ENCODE peak calls at places on chromosomes 4 and X, in seven cellular contexts. One of them, this sample, is unnamed.

GRCh38 chrX:23434356-23434884 is 99.8 kb downstream of the PTCHD1 start:
- DNase-seq in stomach: peak; percentile 84
- DNase-seq in SK-N-SH: no peak
- DNase-seq in spleen: no peak
- DNase-seq in upper lobe of left lung: no peak
- DNase-seq in endothelial cell of umbilical vein: no peak
- DNase-seq in K562: no peak
- DNase-seq in this sample: peak; percentile 81

GRCh38 chr4:118076958-118077766 is 42.9 kb downstream of the NDST3 start:
- DNase-seq in stomach: no peak
- DNase-seq in SK-N-SH: peak; percentile 24
- DNase-seq in spleen: no peak
- DNase-seq in upper lobe of left lung: no peak
- DNase-seq in endothelial cell of umbilical vein: peak; percentile 24
- DNase-seq in K562: no peak
- DNase-seq in this sample: no peak

GRCh38 chr4:743463-744211 is 38.0 kb downstream of the PCGF3 start:
- DNase-seq in stomach: no peak
- DNase-seq in SK-N-SH: no peak
- DNase-seq in spleen: no peak
- DNase-seq in upper lobe of left lung: peak; percentile 32
- DNase-seq in endothelial cell of umbilical vein: no peak
- DNase-seq in K562: no peak
- DNase-seq in this sample: no peak

GRCh38 chr4:154560824-154561231 is 2.0 kb upstream of the FGB start:
- DNase-seq in stomach: no peak
- DNase-seq in SK-N-SH: no peak
- DNase-seq in spleen: no peak
- DNase-seq in upper lobe of left lung: no peak
- DNase-seq in endothelial cell of umbilical vein: no peak
- DNase-seq in K562: no peak
- DNase-seq in this sample: no peak

GRCh38 chr4:54228563-54229501 is at the start of gene PDGFRA:
- DNase-seq in stomach: no peak
- DNase-seq in SK-N-SH: peak; percentile 89
- DNase-seq in spleen: no peak
- DNase-seq in upper lobe of left lung: no peak
- DNase-seq in endothelial cell of umbilical vein: no peak
- DNase-seq in K562: no peak
- DNase-seq in this sample: peak; percentile 88

GRCh38 chr4:138049350-138049749 is 192.8 kb downstream of the SLC7A11 start:
- DNase-seq in stomach: no peak
- DNase-seq in SK-N-SH: no peak
- DNase-seq in spleen: no peak
- DNase-seq in upper lobe of left lung: no peak
- DNase-seq in endothelial cell of umbilical vein: peak; percentile 28
- DNase-seq in K562: no peak
- DNase-seq in this sample: no peak

GRCh38 chr4:8346838-8347605 is 77.5 kb downstream of the HTRA3 start:
- DNase-seq in stomach: peak; percentile 24
- DNase-seq in SK-N-SH: peak; percentile 62
- DNase-seq in spleen: no peak
- DNase-seq in upper lobe of left lung: no peak
- DNase-seq in endothelial cell of umbilical vein: peak; percentile 9
- DNase-seq in K562: no peak
- DNase-seq in this sample: peak; percentile 42

GRCh38 chr4:164977243-164978164 is at the start of gene TRIM61:
- DNase-seq in stomach: no peak
- DNase-seq in SK-N-SH: peak; percentile 11
- DNase-seq in spleen: no peak
- DNase-seq in upper lobe of left lung: peak; percentile 87
- DNase-seq in endothelial cell of umbilical vein: no peak
- DNase-seq in K562: peak; percentile 11
- DNase-seq in this sample: no peak

GRCh38 chrX:18294893-18295292 is 59.6 kb downstream of the SCML2 start:
- DNase-seq in stomach: no peak
- DNase-seq in SK-N-SH: no peak
- DNase-seq in spleen: no peak
- DNase-seq in upper lobe of left lung: peak; percentile 19
- DNase-seq in endothelial cell of umbilical vein: no peak
- DNase-seq in K562: no peak
- DNase-seq in this sample: no peak

GRCh38 chr4:7725951-7726350 is 213.7 kb downstream of the AFAP1 start:
- DNase-seq in stomach: no peak
- DNase-seq in SK-N-SH: no peak
- DNase-seq in spleen: no peak
- DNase-seq in upper lobe of left lung: peak; percentile 60
- DNase-seq in endothelial cell of umbilical vein: no peak
- DNase-seq in K562: no peak
- DNase-seq in this sample: no peak

GRCh38 chrX:139023531-139023930 is 312.0 kb upstream of the FGF13 start:
- DNase-seq in stomach: no peak
- DNase-seq in SK-N-SH: no peak
- DNase-seq in spleen: no peak
- DNase-seq in upper lobe of left lung: no peak
- DNase-seq in endothelial cell of umbilical vein: no peak
- DNase-seq in K562: no peak
- DNase-seq in this sample: no peak

GRCh38 chr4:76426272-76426671 is 5.3 kb upstream of the CCDC158 start:
- DNase-seq in stomach: no peak
- DNase-seq in SK-N-SH: peak; percentile 15
- DNase-seq in spleen: no peak
- DNase-seq in upper lobe of left lung: no peak
- DNase-seq in endothelial cell of umbilical vein: no peak
- DNase-seq in K562: no peak
- DNase-seq in this sample: no peak

GRCh38 chr4:7673111-7673510 is 238.4 kb upstream of the PSAPL1 start:
- DNase-seq in stomach: no peak
- DNase-seq in SK-N-SH: no peak
- DNase-seq in spleen: no peak
- DNase-seq in upper lobe of left lung: no peak
- DNase-seq in endothelial cell of umbilical vein: no peak
- DNase-seq in K562: no peak
- DNase-seq in this sample: no peak

GRCh38 chrX:19882066-19882775 is 5.2 kb downstream of the SH3KBP1 start:
- DNase-seq in stomach: no peak
- DNase-seq in SK-N-SH: no peak
- DNase-seq in spleen: no peak
- DNase-seq in upper lobe of left lung: no peak
- DNase-seq in endothelial cell of umbilical vein: no peak
- DNase-seq in K562: no peak
- DNase-seq in this sample: no peak

GRCh38 chr4:25938251-25939186 is 24.5 kb downstream of the SMIM20 start:
- DNase-seq in stomach: no peak
- DNase-seq in SK-N-SH: no peak
- DNase-seq in spleen: no peak
- DNase-seq in upper lobe of left lung: no peak
- DNase-seq in endothelial cell of umbilical vein: no peak
- DNase-seq in K562: no peak
- DNase-seq in this sample: no peak

GRCh38 chr4:112138538-112138937 is 6.7 kb upstream of the FAM241A start:
- DNase-seq in stomach: no peak
- DNase-seq in SK-N-SH: no peak
- DNase-seq in spleen: no peak
- DNase-seq in upper lobe of left lung: no peak
- DNase-seq in endothelial cell of umbilical vein: no peak
- DNase-seq in K562: no peak
- DNase-seq in this sample: no peak

GRCh38 chr4:1310031-1310795 is 20.5 kb downstream of the MAEA start:
- DNase-seq in stomach: no peak
- DNase-seq in SK-N-SH: no peak
- DNase-seq in spleen: peak; percentile 72
- DNase-seq in upper lobe of left lung: peak; percentile 57
- DNase-seq in endothelial cell of umbilical vein: no peak
- DNase-seq in K562: no peak
- DNase-seq in this sample: no peak

GRCh38 chr4:185602397-185602796 is 67.1 kb upstream of the PDLIM3 start:
- DNase-seq in stomach: no peak
- DNase-seq in SK-N-SH: no peak
- DNase-seq in spleen: no peak
- DNase-seq in upper lobe of left lung: no peak
- DNase-seq in endothelial cell of umbilical vein: no peak
- DNase-seq in K562: no peak
- DNase-seq in this sample: no peak

GRCh38 chr4:94641702-94642560 is 115.8 kb upstream of the BMPR1B start:
- DNase-seq in stomach: no peak
- DNase-seq in SK-N-SH: no peak
- DNase-seq in spleen: no peak
- DNase-seq in upper lobe of left lung: no peak
- DNase-seq in endothelial cell of umbilical vein: peak; percentile 69
- DNase-seq in K562: no peak
- DNase-seq in this sample: no peak

GRCh38 chrX:38275615-38276014 is 51.7 kb downstream of the RPGR start:
- DNase-seq in stomach: no peak
- DNase-seq in SK-N-SH: no peak
- DNase-seq in spleen: no peak
- DNase-seq in upper lobe of left lung: no peak
- DNase-seq in endothelial cell of umbilical vein: peak; percentile 27
- DNase-seq in K562: no peak
- DNase-seq in this sample: no peak

GRCh38 chr4:39975488-39976089 is 2.1 kb downstream of the PDS5A start:
- DNase-seq in stomach: no peak
- DNase-seq in SK-N-SH: no peak
- DNase-seq in spleen: no peak
- DNase-seq in upper lobe of left lung: no peak
- DNase-seq in endothelial cell of umbilical vein: no peak
- DNase-seq in K562: no peak
- DNase-seq in this sample: no peak

GRCh38 chrX:55908685-55909212 is 191.2 kb downstream of the RRAGB start:
- DNase-seq in stomach: no peak
- DNase-seq in SK-N-SH: no peak
- DNase-seq in spleen: peak; percentile 72
- DNase-seq in upper lobe of left lung: peak; percentile 58
- DNase-seq in endothelial cell of umbilical vein: peak; percentile 19
- DNase-seq in K562: no peak
- DNase-seq in this sample: no peak

DNA sequence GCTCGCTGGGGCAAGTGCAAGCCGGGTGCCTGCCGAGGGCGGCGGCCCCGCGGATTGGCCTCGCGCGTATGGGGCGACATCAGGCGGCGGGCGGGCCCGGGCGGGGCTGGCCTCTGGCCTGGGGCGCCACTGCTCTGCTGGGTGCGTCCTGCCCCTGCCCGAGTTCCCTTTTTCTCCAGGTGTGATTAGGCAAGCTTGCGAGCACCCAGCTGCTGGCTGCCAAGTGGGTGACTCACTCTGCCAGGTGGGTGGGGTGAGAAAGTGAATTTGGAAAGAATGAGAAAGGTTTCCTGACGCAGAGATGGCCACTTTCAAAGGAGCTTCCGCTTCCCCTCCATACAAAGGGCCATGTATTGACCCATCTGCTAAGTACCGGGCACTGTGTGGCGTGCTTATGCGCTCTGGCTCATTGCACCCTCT is 32.5 kb downstream of the FGFBP1 start:
- DNase-seq in stomach: peak; percentile 63
- DNase-seq in SK-N-SH: no peak
- DNase-seq in spleen: peak; percentile 92
- DNase-seq in upper lobe of left lung: peak; percentile 93
- DNase-seq in endothelial cell of umbilical vein: no peak
- DNase-seq in K562: peak; percentile 29
- DNase-seq in this sample: peak; percentile 74
- TF ChIP-seq POLR2AphosphoS5 in stomach: no peak
- TF ChIP-seq POLR2AphosphoS5 in SK-N-SH: no peak
- TF ChIP-seq POLR2AphosphoS5 in spleen: peak; percentile 16
- TF ChIP-seq POLR2AphosphoS5 in upper lobe of left lung: peak; percentile 49
- TF ChIP-seq POLR2AphosphoS5 in endothelial cell of umbilical vein: no peak
- TF ChIP-seq POLR2AphosphoS5 in K562: no peak
- TF ChIP-seq POLR2AphosphoS5 in this sample: peak; percentile 25

GRCh38 chr4:186953601-186954260 is 230.1 kb upstream of the FAT1 start:
- DNase-seq in stomach: no peak
- DNase-seq in SK-N-SH: no peak
- DNase-seq in spleen: no peak
- DNase-seq in upper lobe of left lung: no peak
- DNase-seq in endothelial cell of umbilical vein: no peak
- DNase-seq in K562: no peak
- DNase-seq in this sample: no peak
- H3K27me3 ChIP-seq in stomach: no peaks in the 10 kb centered on the region
- H3K27me3 ChIP-seq in SK-N-SH: no peaks in the 10 kb centered on the region
- H3K27me3 ChIP-seq in spleen: no peaks in the 10 kb centered on the region
- H3K27me3 ChIP-seq in upper lobe of left lung: no peaks in the 10 kb centered on the region
- H3K27me3 ChIP-seq in endothelial cell of umbilical vein: no peaks in the 10 kb centered on the region
- H3K27me3 ChIP-seq in K562: peaks cover 17% of the 10 kb centered on the region
- H3K27me3 ChIP-seq in this sample: no peaks in the 10 kb centered on the region

DNA sequence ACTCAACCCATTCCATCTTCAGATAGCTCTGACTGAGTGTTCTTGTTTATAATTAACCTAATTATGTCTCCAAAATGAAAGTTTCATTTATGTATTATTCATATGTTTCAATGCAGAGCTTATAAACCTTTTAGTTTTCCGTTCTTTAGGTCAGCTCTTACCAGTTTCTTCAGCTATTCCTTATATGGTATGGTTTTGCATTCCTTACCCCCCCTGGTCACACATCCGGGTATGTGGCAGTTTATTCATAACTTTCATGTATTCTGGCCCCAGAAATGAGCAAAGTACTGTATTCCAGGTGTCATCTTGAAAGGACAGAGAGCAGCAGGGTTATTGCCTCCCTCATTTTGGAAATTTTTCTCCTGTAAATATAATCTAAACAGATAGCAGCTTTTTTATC is 16.8 kb upstream of the IGSF1 start:
- DNase-seq in stomach: no peak
- DNase-seq in SK-N-SH: no peak
- DNase-seq in spleen: no peak
- DNase-seq in upper lobe of left lung: no peak
- DNase-seq in endothelial cell of umbilical vein: no peak
- DNase-seq in K562: no peak
- DNase-seq in this sample: no peak
- H3K4me3 ChIP-seq in stomach: no peak overlapping the region
- H3K4me3 ChIP-seq in SK-N-SH: no peak overlapping the region
- H3K4me3 ChIP-seq in spleen: no peak overlapping the region
- H3K4me3 ChIP-seq in upper lobe of left lung: no peak overlapping the region
- H3K4me3 ChIP-seq in endothelial cell of umbilical vein: no peak overlapping the region
- H3K4me3 ChIP-seq in K562: no peak overlapping the region
- H3K4me3 ChIP-seq in this sample: no peak overlapping the region

GRCh38 chr4:147596976-147597375 is 20.2 kb upstream of the TMEM184C start:
- DNase-seq in stomach: peak; percentile 79
- DNase-seq in SK-N-SH: no peak
- DNase-seq in spleen: no peak
- DNase-seq in upper lobe of left lung: no peak
- DNase-seq in endothelial cell of umbilical vein: peak; percentile 76
- DNase-seq in K562: no peak
- DNase-seq in this sample: no peak
- TF ChIP-seq POLR2AphosphoS5 in stomach: no peak
- TF ChIP-seq POLR2AphosphoS5 in SK-N-SH: no peak
- TF ChIP-seq POLR2AphosphoS5 in spleen: no peak
- TF ChIP-seq POLR2AphosphoS5 in upper lobe of left lung: no peak
- TF ChIP-seq POLR2AphosphoS5 in endothelial cell of umbilical vein: no peak
- TF ChIP-seq POLR2AphosphoS5 in K562: no peak
- TF ChIP-seq POLR2AphosphoS5 in this sample: no peak

This sample was measured in suprapubic skin.